ENCODE peak calls at places on chromosomes 3 and 15, in six cellular contexts. V is psoas muscle, C is heart left ventricle, P is fibroblast of lung, K is endodermal cell, O is foreskin keratinocyte. I is an unnamed sample.

GRCh38 chr15:50562735-50563640 is 16.5 kb upstream of the USP50 start:
- DNase-seq in V (no peak), C (no peak), P (no peak), K (no peak), O (peak), I (no peak)

GRCh38 chr3:14616606-14617507 is 34.7 kb upstream of the CCDC174 start:
- DNase-seq in V (no peak), C (no peak), P (no peak), K (no peak), O (no peak), I (no peak)

GRCh38 chr3:196867155-196867506 is 589 bp upstream of the SENP5 start:
- DNase-seq in V (no peak), C (no peak), P (no peak), K (no peak), O (no peak), I (no peak)

GRCh38 chr3:5006755-5007202 is 27.5 kb downstream of the BHLHE40 start:
- DNase-seq in V (no peak), C (no peak), P (no peak), K (peak), O (peak), I (no peak)

GRCh38 chr3:66797916-66798560 is 200.1 kb upstream of the KBTBD8 start:
- DNase-seq in V (peak), C (peak), P (peak), K (peak), O (no peak), I (no peak)

GRCh38 chr3:177041730-177042551 is 155.3 kb downstream of the TBL1XR1 start:
- DNase-seq in V (no peak), C (no peak), P (no peak), K (no peak), O (no peak), I (no peak)

GRCh38 chr3:123421353-123422174 is 27.3 kb downstream of the ADCY5 start:
- DNase-seq in V (peak), C (no peak), P (no peak), K (no peak), O (no peak), I (no peak)

GRCh38 chr3:12436514-12437222 is 47.6 kb upstream of the TSEN2 start:
- DNase-seq in V (no peak), C (no peak), P (peak), K (peak), O (no peak), I (no peak)

GRCh38 chr15:74950078-74951000 is 6.2 kb downstream of the RPP25 start:
- DNase-seq in V (peak), C (peak), P (peak), K (peak), O (peak), I (peak)

GRCh38 chr3:153348457-153349137 is 186.6 kb downstream of the RAP2B start:
- DNase-seq in V (no peak), C (no peak), P (no peak), K (no peak), O (peak), I (no peak)

GRCh38 chr15:68574051-68574450 is 4.7 kb upstream of the CORO2B start:
- DNase-seq in V (no peak), C (no peak), P (no peak), K (no peak), O (no peak), I (no peak)

GRCh38 chr3:65833761-65834505 is 204.8 kb downstream of the MAGI1 start:
- DNase-seq in V (no peak), C (no peak), P (peak), K (no peak), O (peak), I (no peak)

GRCh38 chr15:42716626-42717025 is 20.3 kb downstream of the CDAN1 start:
- DNase-seq in V (no peak), C (no peak), P (no peak), K (no peak), O (no peak), I (no peak)

GRCh38 chr3:104556372-104557078 is 810.2 kb upstream of the ALCAM start:
- DNase-seq in V (no peak), C (no peak), P (peak), K (peak), O (no peak), I (no peak)

GRCh38 chr3:185280572-185281365 is 26.9 kb upstream of the EHHADH start:
- DNase-seq in V (no peak), C (no peak), P (peak), K (no peak), O (peak), I (peak)

GRCh38 chr3:4939276-4939675 is 40.0 kb upstream of the BHLHE40 start:
- DNase-seq in V (no peak), C (no peak), P (no peak), K (no peak), O (no peak), I (no peak)

GRCh38 chr15:42273900-42274692 is 863 bp upstream of the TMEM87A start:
- DNase-seq in V (peak), C (peak), P (peak), K (peak), O (peak), I (peak)

GRCh38 chr3:33962383-33962782 is 164.0 kb downstream of the PDCD6IP start:
- DNase-seq in V (no peak), C (no peak), P (no peak), K (no peak), O (no peak), I (no peak)

GRCh38 chr3:81476652-81477051 is 284.8 kb downstream of the GBE1 start:
- DNase-seq in V (no peak), C (no peak), P (no peak), K (no peak), O (no peak), I (no peak)

GRCh38 chr3:172201136-172201989 is 162.0 kb downstream of the FNDC3B start:
- DNase-seq in V (peak), C (peak), P (peak), K (no peak), O (peak), I (no peak)

GRCh38 chr3:50155891-50156290 is 767 bp downstream of the SEMA3F start:
- DNase-seq in V (no peak), C (no peak), P (no peak), K (peak), O (no peak), I (no peak)

GRCh38 chr3:50155491-50155878 is 361 bp downstream of the SEMA3F start:
- DNase-seq in V (no peak), C (no peak), P (no peak), K (no peak), O (no peak), I (no peak)

GRCh38 chr3:50154840-50155490 is at the start of gene SEMA3F:
- DNase-seq in V (peak), C (peak), P (peak), K (peak), O (peak), I (peak)

GRCh38 chr3:50153782-50154475 is 1.2 kb upstream of the SEMA3F start:
- DNase-seq in V (no peak), C (no peak), P (no peak), K (peak), O (no peak), I (no peak)

GRCh38 chr3:50154476-50154839 is 666 bp upstream of the SEMA3F start:
- DNase-seq in V (no peak), C (no peak), P (no peak), K (no peak), O (no peak), I (no peak)
- H3K27ac ChIP-seq in V (peak), C (no peak), P (no peak), K (no peak), O (no peak), I (peak)

GRCh38 chr3:175552929-175553328 is 693.8 kb downstream of the NAALADL2 start:
- DNase-seq in V (no peak), C (no peak), P (no peak), K (no peak), O (no peak), I (no peak)
- H3K27ac ChIP-seq in V (no peak), C (no peak), P (no peak), K (no peak), O (no peak), I (no peak)

GRCh38 chr3:131503328-131503650 is 518 bp upstream of the MRPL3 start:
- DNase-seq in V (no peak), C (no peak), P (no peak), K (no peak), O (peak), I (no peak)
- H3K27ac ChIP-seq in V (peak), C (peak), P (peak), K (no peak), O (no peak), I (no peak)

DNA sequence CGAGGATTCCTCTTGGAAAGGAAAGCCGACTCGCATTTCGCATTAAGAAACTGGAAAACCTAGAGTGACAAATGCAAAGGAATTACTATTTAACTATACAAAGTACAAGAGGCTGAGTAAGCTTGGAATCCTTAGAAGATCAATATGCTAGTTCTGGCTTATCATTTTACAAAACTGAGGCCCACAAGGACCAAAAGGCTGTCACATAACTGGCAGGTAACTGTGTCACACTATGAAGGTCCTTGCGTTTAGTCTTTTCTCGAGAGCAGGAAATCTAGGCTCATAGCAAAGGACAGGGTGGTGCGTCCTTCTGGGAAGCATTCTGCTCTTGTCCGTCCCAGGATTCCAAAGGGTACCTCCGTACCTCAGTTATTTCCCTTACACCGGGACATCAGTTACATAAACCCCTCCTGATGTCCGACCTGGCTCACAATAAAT is 629 bp downstream of the RPL24 start:
- DNase-seq in V (no peak), C (no peak), P (no peak), K (peak), O (no peak), I (no peak)
- H3K27ac ChIP-seq in V (peak), C (peak), P (peak), K (peak), O (peak), I (peak)

GRCh38 chr3:58492385-58492970 is 582 bp downstream of the KCTD6 start:
- DNase-seq in V (no peak), C (no peak), P (no peak), K (peak), O (no peak), I (peak)
- H3K27ac ChIP-seq in V (peak), C (peak), P (peak), K (peak), O (peak), I (peak)

DNA sequence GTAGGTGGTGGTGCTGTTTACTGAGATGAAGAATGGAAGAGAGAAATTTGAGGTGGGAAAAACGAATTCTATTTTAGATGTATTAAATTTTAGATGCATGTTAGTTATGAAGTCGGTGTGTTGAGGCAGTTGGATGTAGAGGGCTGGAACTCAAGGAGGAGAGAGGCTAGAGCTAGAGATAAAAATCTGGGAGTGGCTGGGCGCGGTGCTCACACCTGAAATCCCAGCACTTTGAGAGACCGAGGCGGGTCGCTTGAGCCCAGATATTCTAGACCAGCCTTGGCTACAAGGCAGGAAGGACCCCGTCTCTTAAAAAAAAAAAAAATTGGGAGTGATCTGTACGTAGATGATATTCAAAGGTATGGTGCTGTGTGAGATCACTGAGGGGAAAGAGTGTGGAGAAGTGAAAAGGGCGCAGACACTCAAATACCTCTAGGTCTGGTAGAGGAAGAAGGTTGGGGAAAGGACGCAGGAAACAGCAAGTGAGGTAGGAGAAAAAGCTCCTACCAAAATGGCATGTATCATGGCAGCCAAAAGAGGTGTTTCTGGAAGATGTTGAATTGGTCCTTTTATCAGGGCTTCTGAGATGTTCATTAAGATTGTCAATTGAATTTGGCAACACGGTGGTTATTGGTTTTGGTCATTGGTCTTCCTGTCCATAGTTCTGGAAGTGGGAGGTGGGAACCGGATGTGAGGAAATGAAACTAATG is 1.8 kb downstream of the YEATS2 start:
- DNase-seq in V (no peak), C (no peak), P (no peak), K (peak), O (no peak), I (peak)
- H3K27ac ChIP-seq in V (peak), C (peak), P (peak), K (no peak), O (peak), I (no peak)